ENCODE peak calls at places on chromosomes 3 and 15, in four cellular contexts. G, S, N and H are unnamed samples.

GRCh38 chr3:146817705-146818104 is 212.6 kb upstream of the PLSCR5 start:
- DNase-seq in G (no peak), S (no peak), N (no peak), H (no peak)

GRCh38 chr3:22113453-22113852 is 362.4 kb upstream of the ZNF385D start:
- DNase-seq in G (no peak), S (no peak), N (no peak), H (no peak)

GRCh38 chr15:68650901-68651709 is 72.3 kb downstream of the CORO2B start:
- DNase-seq in G (peak), S (peak), N (peak), H (peak)

GRCh38 chr3:191973820-191974219 is 512.9 kb downstream of the PYDC2 start:
- DNase-seq in G (no peak), S (no peak), N (no peak), H (no peak)

GRCh38 chr15:100572362-100572983 is 29.5 kb downstream of the LINS1 start:
- DNase-seq in G (no peak), S (no peak), N (no peak), H (no peak)

GRCh38 chr3:188043891-188044290 is 110.1 kb upstream of the LPP start:
- DNase-seq in G (no peak), S (no peak), N (no peak), H (no peak)

GRCh38 chr3:188452158-188452772 is 298.3 kb downstream of the LPP start:
- DNase-seq in G (no peak), S (no peak), N (no peak), H (no peak)

GRCh38 chr3:8560608-8561007 is 59.0 kb downstream of the LMCD1 start:
- DNase-seq in G (no peak), S (no peak), N (peak), H (no peak)

GRCh38 chr15:81893182-81893833 is 152.5 kb downstream of the MEX3B start:
- DNase-seq in G (no peak), S (no peak), N (no peak), H (no peak)

GRCh38 chr3:115580566-115580965 is 42.7 kb upstream of the GAP43 start:
- DNase-seq in G (no peak), S (no peak), N (no peak), H (no peak)

GRCh38 chr3:45012577-45012976 is 13.5 kb upstream of the CLEC3B start:
- DNase-seq in G (no peak), S (no peak), N (no peak), H (no peak)

GRCh38 chr3:39378092-39378491 is 5.1 kb upstream of the SLC25A38 start:
- DNase-seq in G (peak), S (peak), N (peak), H (peak)

GRCh38 chr15:48759921-48760320 is 50.9 kb downstream of the CEP152 start:
- DNase-seq in G (no peak), S (no peak), N (no peak), H (no peak)

GRCh38 chr3:194537732-194538247 is 51.0 kb upstream of the ATP13A3 start:
- DNase-seq in G (peak), S (no peak), N (no peak), H (no peak)

DNA sequence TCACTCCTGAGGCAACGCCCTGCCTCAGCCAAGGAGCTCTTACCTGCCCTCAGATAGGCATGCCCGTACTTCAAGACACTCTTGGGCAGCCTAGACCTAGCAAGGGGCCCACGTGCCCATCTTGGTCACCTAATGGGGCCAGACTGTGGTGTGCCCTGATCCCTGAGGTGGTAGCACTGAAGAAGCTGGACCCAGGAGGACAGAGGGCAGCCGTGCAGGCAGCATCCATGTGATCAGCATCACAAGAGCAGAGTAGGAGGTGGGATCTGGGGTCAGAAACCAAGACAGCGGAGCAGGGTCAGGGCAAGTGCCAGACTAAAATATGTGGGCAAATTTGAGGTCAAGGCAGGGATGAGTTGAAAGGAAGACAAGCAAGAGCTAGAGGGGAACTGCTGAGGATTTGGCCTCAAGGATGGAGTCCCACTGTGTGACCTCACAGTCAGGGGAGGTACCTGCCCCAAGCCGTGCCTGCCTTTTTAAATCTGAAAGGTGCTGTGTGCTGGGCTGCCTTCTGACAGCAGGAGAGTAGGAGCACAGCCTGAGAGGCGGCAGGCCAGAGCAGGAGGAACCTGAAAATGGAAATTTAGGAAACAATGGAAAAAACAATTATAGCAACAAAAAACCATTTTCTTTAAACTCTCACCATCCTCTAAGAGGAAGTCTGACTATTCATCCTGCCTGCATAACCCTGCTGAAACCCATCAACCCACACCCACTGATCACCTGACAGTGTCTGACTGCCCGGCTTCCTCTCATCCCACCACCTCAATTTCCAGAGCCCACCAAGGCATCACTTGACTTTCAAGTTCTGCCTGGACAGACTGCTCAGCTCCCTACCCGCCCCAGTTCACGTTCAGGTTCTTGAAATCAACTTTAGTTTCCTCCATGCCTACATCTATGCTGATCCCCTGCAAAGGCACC is 7.3 kb downstream of the ZBTB38 start:
- DNase-seq in G (no peak), S (no peak), N (no peak), H (no peak)
- TF ChIP-seq SP1 in G (no peak), S (no peak), N (no peak), H (no peak)

GRCh38 chr3:71252466-71252865 is 331.1 kb downstream of the FOXP1 start:
- DNase-seq in G (no peak), S (no peak), N (no peak), H (no peak)

GRCh38 chr3:71253169-71253568 is 330.4 kb downstream of the FOXP1 start:
- DNase-seq in G (no peak), S (no peak), N (no peak), H (no peak)

GRCh38 chr3:71254251-71254650 is 329.3 kb downstream of the FOXP1 start:
- DNase-seq in G (peak), S (no peak), N (no peak), H (no peak)

GRCh38 chr3:71250026-71250425 is 333.5 kb downstream of the FOXP1 start:
- DNase-seq in G (no peak), S (no peak), N (no peak), H (no peak)

DNA sequence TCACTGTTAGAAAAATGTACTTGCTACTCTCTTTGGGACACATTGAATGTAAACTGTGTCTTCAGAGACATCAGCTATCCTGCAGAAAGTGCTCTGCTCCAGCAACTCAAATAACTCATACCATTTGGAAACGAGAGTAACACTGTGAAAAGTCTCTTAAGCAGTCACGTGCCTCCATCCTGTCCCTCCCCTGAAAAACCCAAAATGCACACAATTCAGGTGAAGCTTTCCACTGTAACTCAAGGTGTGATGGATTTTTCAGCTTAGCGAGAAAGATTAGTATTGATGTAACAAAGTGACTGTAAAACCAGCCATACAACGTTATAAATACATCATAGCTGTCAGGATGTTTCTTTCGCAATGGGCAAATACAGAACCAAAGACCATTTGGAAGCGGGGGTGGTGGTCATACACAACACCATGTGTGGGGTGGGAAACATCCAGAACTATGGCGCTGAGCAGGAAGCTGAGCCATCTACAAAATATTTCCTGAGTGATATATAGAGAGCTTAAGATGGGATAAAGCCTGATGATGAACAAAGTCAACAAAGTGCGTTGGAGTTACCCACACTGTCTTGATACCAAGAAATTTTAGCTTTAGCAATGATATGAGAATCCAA is 332.3 kb downstream of the FOXP1 start:
- DNase-seq in G (peak), S (no peak), N (no peak), H (no peak)
- TF ChIP-seq ELF4 in G (no peak), S (no peak), N (no peak), H (no peak)

DNA sequence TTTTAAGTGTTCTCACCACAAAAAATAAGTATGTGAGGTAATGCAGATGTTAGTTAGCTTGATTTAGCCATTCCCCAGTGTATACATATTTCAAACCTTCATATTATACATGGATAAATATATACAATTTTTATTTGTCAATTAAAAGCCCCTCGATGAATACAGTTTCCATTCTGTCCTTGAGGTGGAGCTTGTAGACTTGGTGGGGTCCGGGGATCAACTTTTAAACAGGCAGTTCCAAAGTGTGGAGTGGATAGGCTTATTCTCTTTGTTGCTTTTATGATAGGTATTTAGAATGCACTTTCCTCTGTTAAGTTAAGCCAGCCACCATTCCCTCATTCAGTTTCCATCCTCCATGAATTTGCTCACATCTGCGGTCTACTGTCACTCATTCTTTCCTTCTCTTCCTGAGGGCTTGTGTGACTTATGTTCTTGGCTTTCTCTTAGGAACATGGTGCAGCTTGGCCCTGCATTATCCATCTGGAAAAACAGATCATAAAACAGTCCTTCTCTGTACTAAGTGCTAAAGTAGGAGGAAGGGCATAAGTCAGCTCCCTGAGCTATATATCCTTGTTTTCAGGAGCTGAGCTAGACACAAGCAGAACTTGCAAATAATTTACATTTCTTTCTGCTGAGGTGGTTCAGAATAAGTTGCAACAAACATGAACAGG is 149.1 kb downstream of the NFKBIZ start:
- DNase-seq in G (no peak), S (no peak), N (no peak), H (no peak)
- TF ChIP-seq SP1 in G (no peak), S (no peak), N (no peak), H (no peak)

DNA sequence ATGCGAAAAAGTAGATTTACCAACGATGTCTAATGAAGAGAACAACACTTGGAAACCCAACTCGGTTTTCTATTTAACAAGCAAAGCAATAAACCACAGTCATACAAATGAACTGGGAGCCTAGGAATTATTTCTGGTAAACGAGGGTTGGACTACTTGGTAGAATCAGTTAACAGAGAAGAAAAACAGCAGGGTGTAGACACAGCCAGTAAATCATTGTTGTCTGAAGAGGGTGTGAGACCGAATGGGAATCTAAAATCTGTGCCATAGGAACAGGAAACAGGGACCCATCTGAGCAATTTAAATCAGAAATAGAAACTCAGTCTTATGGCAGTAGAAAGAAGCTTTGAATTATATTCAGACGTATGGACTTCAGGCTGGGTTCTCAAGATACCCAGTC is 298.5 kb downstream of the LRRC3B start:
- DNase-seq in G (no peak), S (no peak), N (no peak), H (no peak)
- TF ChIP-seq ELF4 in G (no peak), S (no peak), N (no peak), H (no peak)

DNA sequence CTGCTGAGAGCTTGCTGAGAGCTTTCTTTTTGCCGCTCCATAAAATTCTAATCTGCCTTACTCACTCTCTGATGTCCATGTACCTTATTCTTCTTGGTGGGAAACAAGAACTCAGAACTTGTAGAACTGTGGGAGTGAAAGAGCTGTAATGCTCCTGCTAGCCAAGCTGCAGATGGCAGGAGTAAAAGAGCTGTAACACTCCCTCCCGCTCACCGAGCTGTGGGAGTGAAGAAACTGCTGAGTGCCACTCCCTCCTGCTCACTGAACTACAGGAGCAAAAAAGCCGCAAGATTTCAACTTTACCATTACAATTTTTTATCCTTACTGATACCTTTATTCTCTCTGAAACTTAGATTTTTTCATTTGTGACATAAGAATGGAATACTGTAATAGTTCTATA is 199.1 kb downstream of the SI start:
- DNase-seq in G (no peak), S (no peak), N (no peak), H (no peak)
- TF ChIP-seq SP1 in G (no peak), S (no peak), N (no peak), H (no peak)

DNA sequence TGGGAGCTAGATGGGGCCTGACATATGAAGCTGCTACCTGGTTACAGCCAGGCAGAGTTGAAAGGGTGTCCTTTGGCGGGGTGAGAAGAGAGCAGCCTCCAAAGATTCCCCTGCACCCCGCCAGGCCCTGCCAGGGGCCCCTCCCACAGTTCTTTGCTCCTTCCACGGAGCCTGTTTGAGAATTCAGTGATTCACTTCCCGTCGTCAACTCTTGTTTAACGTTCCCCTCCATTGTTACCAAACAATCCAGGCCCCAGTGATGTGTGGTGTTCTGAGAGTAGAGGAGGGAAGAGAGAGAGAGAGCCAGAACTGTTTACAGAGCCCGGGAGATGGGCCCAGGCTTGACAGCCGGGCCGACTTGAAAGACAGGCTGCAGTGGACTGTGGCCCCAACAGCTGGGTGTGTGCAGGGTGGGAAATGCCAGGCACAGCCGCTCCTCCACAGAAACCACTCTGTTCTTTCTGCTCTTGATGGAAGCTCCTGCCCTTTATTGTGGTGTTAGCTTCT is 81.5 kb downstream of the SMAD3 start:
- DNase-seq in G (peak), S (no peak), N (peak), H (no peak)
- TF ChIP-seq ELF4 in G (no peak), S (no peak), N (no peak), H (no peak)

DNA sequence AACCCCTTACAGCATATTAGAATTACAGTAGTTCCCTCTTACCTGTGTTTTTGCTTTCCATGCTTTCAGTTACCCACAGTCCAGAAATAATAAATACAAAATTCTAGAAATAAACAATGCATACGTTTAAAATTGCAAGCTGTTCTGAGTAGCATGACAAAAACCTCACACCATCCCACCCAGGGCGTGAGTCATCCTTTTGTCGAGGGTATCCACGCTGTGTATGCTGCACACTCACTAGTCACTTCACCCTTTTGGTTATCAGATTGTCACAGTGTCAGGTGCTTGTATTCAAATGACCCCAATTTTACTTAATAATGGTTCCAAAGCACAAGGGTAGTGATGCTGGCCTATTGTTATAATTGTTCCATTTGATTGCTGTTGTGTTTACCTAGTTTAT is 72.5 kb upstream of the P3H2 start:
- DNase-seq in G (no peak), S (no peak), N (no peak), H (no peak)
- TF ChIP-seq SP1 in G (no peak), S (no peak), N (no peak), H (no peak)

DNA sequence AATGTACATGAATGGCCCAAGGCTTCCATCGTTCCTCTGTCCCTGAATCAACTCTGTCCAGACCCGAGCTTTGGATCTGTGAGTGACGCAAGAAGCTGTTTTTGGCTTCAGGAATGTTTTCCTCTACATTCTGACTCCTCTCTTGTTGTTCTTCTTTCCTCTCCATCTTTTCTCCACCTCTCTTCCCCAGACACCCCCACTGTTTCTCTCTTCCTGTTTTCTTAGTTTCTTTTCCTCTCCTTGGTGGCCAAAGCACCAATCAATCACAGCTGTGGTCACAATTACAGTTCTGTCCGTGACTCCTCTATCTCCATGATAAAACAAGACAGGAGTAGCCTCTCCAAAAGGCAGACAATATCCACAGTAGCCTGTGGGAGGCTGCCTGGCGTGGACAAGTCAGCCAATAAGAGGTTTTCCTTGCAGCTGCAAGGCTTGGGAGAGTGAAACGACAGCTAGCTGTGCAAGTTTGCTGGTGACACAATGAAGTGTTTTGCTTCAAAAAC is 4.9 kb upstream of the TMEM212 start:
- DNase-seq in G (peak), S (no peak), N (peak), H (no peak)
- TF ChIP-seq ELF4 in G (no peak), S (no peak), N (peak), H (no peak)

DNA sequence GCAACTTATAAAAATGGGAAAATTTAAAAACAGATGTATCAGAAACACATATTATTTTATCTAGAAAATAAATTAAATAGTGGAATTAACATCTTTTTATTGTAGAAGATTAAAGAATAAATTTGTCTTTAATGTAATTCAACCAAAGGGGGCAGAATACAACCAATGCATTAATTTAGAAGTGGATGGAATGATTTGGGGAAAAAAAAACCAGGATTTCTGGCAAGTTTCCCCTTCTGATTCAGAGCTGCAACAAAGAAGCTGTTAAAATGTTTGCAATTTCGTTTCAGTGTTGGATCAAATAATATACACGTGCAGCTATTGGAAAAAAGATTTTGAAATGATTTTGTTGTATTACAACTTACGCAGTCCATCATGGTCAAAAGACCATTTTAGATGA is 71.6 kb upstream of the ZNF280D start:
- DNase-seq in G (no peak), S (no peak), N (no peak), H (no peak)
- TF ChIP-seq SP1 in G (no peak), S (no peak), N (no peak), H (no peak)

GRCh38 chr15:70271422-70272088 is 173.8 kb upstream of the TLE3 start:
- DNase-seq in G (no peak), S (no peak), N (peak), H (peak)
- TF ChIP-seq ELF4 in G (no peak), S (no peak), N (no peak), H (no peak)